ENCODE peak calls at places on chromosomes 5 and 9, in four cellular contexts. C, E, U and W are unnamed samples.

GRCh38 chr9:79707589-79707988 is 135.8 kb downstream of the TLE4 start:
- DNase-seq in C (no peak), E (no peak), U (no peak), W (no peak)

GRCh38 chr9:101626295-101626694 is 31.5 kb upstream of the PPP3R2 start:
- DNase-seq in C (no peak), E (no peak), U (peak), W (no peak)

GRCh38 chr5:108061941-108062340 is 320.0 kb downstream of the FBXL17 start:
- DNase-seq in C (no peak), E (no peak), U (no peak), W (no peak)

GRCh38 chr5:54965806-54966205 is 19.6 kb downstream of the ESM1 start:
- DNase-seq in C (no peak), E (no peak), U (no peak), W (no peak)

GRCh38 chr5:176844706-176845391 is 34.5 kb downstream of the UNC5A start:
- DNase-seq in C (peak), E (peak), U (no peak), W (peak)

GRCh38 chr9:2403701-2404100 is 217.9 kb upstream of the VLDLR start:
- DNase-seq in C (peak), E (no peak), U (no peak), W (no peak)

GRCh38 chr5:56356876-56357160 is 123.7 kb upstream of the ANKRD55 start:
- DNase-seq in C (no peak), E (no peak), U (no peak), W (no peak)

GRCh38 chr5:29230526-29231050 is 1962.9 kb upstream of the CDH6 start:
- DNase-seq in C (no peak), E (no peak), U (no peak), W (no peak)

GRCh38 chr9:119435066-119435465 is 65.8 kb upstream of the BRINP1 start:
- DNase-seq in C (no peak), E (no peak), U (no peak), W (no peak)

GRCh38 chr5:16842916-16843315 is 93.2 kb downstream of the MYO10 start:
- DNase-seq in C (peak), E (no peak), U (no peak), W (no peak)

GRCh38 chr5:97636766-97637165 is 453.7 kb upstream of the RIOK2 start:
- DNase-seq in C (no peak), E (no peak), U (no peak), W (no peak)

GRCh38 chr9:107827304-107827703 is 337.7 kb upstream of the KLF4 start:
- DNase-seq in C (no peak), E (no peak), U (peak), W (no peak)

GRCh38 chr9:69542942-69543704 is 129.0 kb downstream of the APBA1 start:
- DNase-seq in C (no peak), E (peak), U (no peak), W (no peak)

GRCh38 chr9:107841078-107841477 is 351.5 kb upstream of the KLF4 start:
- DNase-seq in C (no peak), E (no peak), U (no peak), W (no peak)

GRCh38 chr9:136793063-136793946 is 2.2 kb downstream of the TMEM141 start:
- DNase-seq in C (peak), E (peak), U (no peak), W (no peak)

GRCh38 chr5:150774145-150774544 is 4.4 kb upstream of the SMIM3 start:
- DNase-seq in C (peak), E (peak), U (no peak), W (peak)

GRCh38 chr5:56200856-56201638 is 32.1 kb downstream of the ANKRD55 start:
- DNase-seq in C (peak), E (peak), U (peak), W (peak)

GRCh38 chr5:56048124-56048523 is 53.4 kb upstream of the IL6ST start:
- DNase-seq in C (no peak), E (no peak), U (no peak), W (no peak)

GRCh38 chr9:137479315-137479861 is 20.3 kb upstream of the NSMF start:
- DNase-seq in C (peak), E (peak), U (no peak), W (no peak)

GRCh38 chr5:162248107-162248713 is 180.6 kb downstream of the GABRG2 start:
- DNase-seq in C (no peak), E (peak), U (no peak), W (no peak)

GRCh38 chr5:108650997-108651396 is 96.7 kb upstream of the FER start:
- DNase-seq in C (peak), E (no peak), U (no peak), W (no peak)

GRCh38 chr5:127254729-127255284 is 35.8 kb upstream of the MEGF10 start:
- DNase-seq in C (peak), E (no peak), U (no peak), W (no peak)

GRCh38 chr9:110049699-110050450 is 158.1 kb downstream of the C9orf152 start:
- DNase-seq in C (peak), E (peak), U (peak), W (peak)

GRCh38 chr9:136856541-136857141 is 4.5 kb downstream of the MAMDC4 start:
- DNase-seq in C (no peak), E (peak), U (no peak), W (no peak)

GRCh38 chr9:127181315-127181580 is 58.8 kb upstream of the ANGPTL2 start:
- DNase-seq in C (no peak), E (no peak), U (no peak), W (no peak)

GRCh38 chr5:16618138-16618897 is 1.5 kb upstream of the RETREG1 start:
- DNase-seq in C (no peak), E (no peak), U (no peak), W (no peak)

GRCh38 chr5:108661030-108661429 is 86.7 kb upstream of the FER start:
- DNase-seq in C (no peak), E (no peak), U (no peak), W (no peak)

GRCh38 chr5:54214747-54215146 is 95.6 kb downstream of the ARL15 start:
- DNase-seq in C (no peak), E (no peak), U (no peak), W (no peak)

GRCh38 chr5:135511858-135512257 is 23.9 kb downstream of the NEUROG1 start:
- DNase-seq in C (no peak), E (no peak), U (no peak), W (no peak)

GRCh38 chr5:154370119-154370518 is 75.7 kb upstream of the SAP30L start:
- DNase-seq in C (no peak), E (no peak), U (no peak), W (no peak)

GRCh38 chr9:109627042-109627441 is 128.9 kb upstream of the PTPN3 start:
- DNase-seq in C (no peak), E (no peak), U (no peak), W (no peak)

GRCh38 chr5:170638454-170639220 is 134.8 kb downstream of the KCNIP1 start:
- DNase-seq in C (peak), E (peak), U (peak), W (peak)

GRCh38 chr5:63125862-63126261 is 547.2 kb downstream of the LRRC70 start:
- DNase-seq in C (peak), E (no peak), U (peak), W (peak)

GRCh38 chr5:140555747-140556312 is 1.4 kb downstream of the SRA1 start:
- DNase-seq in C (no peak), E (no peak), U (no peak), W (no peak)

GRCh38 chr5:95822408-95823240 is at the start of gene GLRX:
- DNase-seq in C (peak), E (peak), U (peak), W (peak)

GRCh38 chr5:180860273-180860886 is 696 bp downstream of the ZFP62 start:
- DNase-seq in C (peak), E (peak), U (no peak), W (peak)

GRCh38 chr5:146388418-146388817 is 49.8 kb downstream of the POU4F3 start:
- DNase-seq in C (no peak), E (no peak), U (no peak), W (no peak)